ENCODE peak calls at places on chromosomes 16 and 17, in five cellular contexts. Z is activated T-helper 1 cell treated with anti-CD3 and anti-CD28 coated beads, Interleukin-12 subunit alpha, Interleukin-12 subunit beta, Interleukin-2, Interleukin-4 antibody, amounts not matched to agents 30 ng/mL and 10 ng/mL and 1 ng/mL, durations not matched to agents 14 hours and 24 hours and 36 hours; J is AG09319; B is left ventricle myocardium inferior; P is pulmonary artery endothelial cell. K is an unnamed sample.

GRCh38 chr17:49101054-49101534 is 31.5 kb upstream of the B4GALNT2 start:
- DNase-seq in Z (no peak), J (no peak), B (no peak), P (no peak), K (no peak)

GRCh38 chr17:17760872-17761550 is 75.8 kb downstream of the SREBF1 start:
- DNase-seq in Z (no peak), J (no peak), B (no peak), P (no peak), K (no peak)

GRCh38 chr16:85401917-85402766 is 211.0 kb upstream of the GSE1 start:
- DNase-seq in Z (no peak), J (no peak), B (peak; percentile 12), P (no peak), K (no peak)

GRCh38 chr17:50344712-50345380 is 1.1 kb upstream of the XYLT2 start:
- DNase-seq in Z (no peak), J (no peak), B (no peak), P (no peak), K (peak; percentile 35)

GRCh38 chr17:60602871-60603270 is 2.9 kb downstream of the PPM1D start:
- DNase-seq in Z (no peak), J (no peak), B (no peak), P (no peak), K (no peak)

GRCh38 chr17:63113167-63113566 is 147.1 kb downstream of the TANC2 start:
- DNase-seq in Z (no peak), J (no peak), B (no peak), P (no peak), K (no peak)

GRCh38 chr17:918102-918740 is 61.4 kb downstream of the NXN start:
- DNase-seq in Z (no peak), J (peak; percentile 49), B (no peak), P (no peak), K (no peak)

GRCh38 chr16:56710181-56710737 is 19.7 kb upstream of the NUP93 start:
- DNase-seq in Z (no peak), J (no peak), B (no peak), P (no peak), K (no peak)

GRCh38 chr16:10620120-10620519 is 39.7 kb upstream of the EMP2 start:
- DNase-seq in Z (no peak), J (no peak), B (no peak), P (no peak), K (no peak)

GRCh38 chr17:48153711-48154642 is 46.4 kb downstream of the SNX11 start:
- DNase-seq in Z (no peak), J (no peak), B (no peak), P (no peak), K (no peak)

GRCh38 chr16:89759742-89760366 is 38.5 kb downstream of the ZNF276 start:
- DNase-seq in Z (no peak), J (no peak), B (no peak), P (no peak), K (no peak)

GRCh38 chr16:3101018-3101840 is 2.1 kb upstream of the ZSCAN10 start:
- DNase-seq in Z (peak; percentile 41), J (no peak), B (no peak), P (no peak), K (peak; percentile 8)

GRCh38 chr17:40109471-40109824 is 9.1 kb upstream of the NR1D1 start:
- DNase-seq in Z (no peak), J (no peak), B (peak; percentile 3), P (no peak), K (no peak)

GRCh38 chr16:88810868-88811599 is 694 bp downstream of the APRT start:
- DNase-seq in Z (peak; percentile 65), J (no peak), B (peak; percentile 79), P (no peak), K (peak; percentile 75)

GRCh38 chr16:66561381-66562080 is 4.7 kb upstream of the CMTM1 start:
- DNase-seq in Z (no peak), J (no peak), B (no peak), P (no peak), K (no peak)

GRCh38 chr17:43360376-43360738 is 38.4 kb upstream of the ARL4D start:
- DNase-seq in Z (peak; percentile 79), J (peak; percentile 57), B (no peak), P (no peak), K (peak; percentile 54)

GRCh38 chr17:28253663-28254062 is 65.3 kb upstream of the TMEM97 start:
- DNase-seq in Z (no peak), J (no peak), B (no peak), P (no peak), K (no peak)

GRCh38 chr17:78974635-78975591 is 4.8 kb downstream of the LGALS3BP start:
- DNase-seq in Z (no peak), J (peak; percentile 74), B (peak; percentile 64), P (peak; percentile 40), K (no peak)

GRCh38 chr17:47692895-47693666 is 880 bp upstream of the TBKBP1 start:
- DNase-seq in Z (no peak), J (no peak), B (no peak), P (no peak), K (no peak)

GRCh38 chr17:3845754-3846738 is at the start of gene NCBP3:
- DNase-seq in Z (peak; percentile 90), J (peak; percentile 82), B (peak; percentile 90), P (peak; percentile 84), K (peak; percentile 93)

GRCh38 chr17:40344321-40345160 is 20.0 kb downstream of the GJD3 start:
- DNase-seq in Z (no peak), J (no peak), B (no peak), P (no peak), K (no peak)

GRCh38 chr17:48478224-48479013 is 48.4 kb upstream of the SKAP1 start:
- DNase-seq in Z (peak; percentile 30), J (no peak), B (no peak), P (no peak), K (peak; percentile 82)

GRCh38 chr17:9828296-9829059 is 2.8 kb downstream of the GLP2R start:
- DNase-seq in Z (no peak), J (no peak), B (no peak), P (no peak), K (no peak)

GRCh38 chr16:13062219-13062618 is 160.8 kb downstream of the SHISA9 start:
- DNase-seq in Z (no peak), J (no peak), B (no peak), P (no peak), K (no peak)

GRCh38 chr16:1876468-1876867 is 4.5 kb upstream of the MEIOB start:
- DNase-seq in Z (no peak), J (no peak), B (no peak), P (no peak), K (no peak)

GRCh38 chr17:18039535-18040286 is 503 bp downstream of the GID4 start:
- DNase-seq in Z (peak; percentile 6), J (no peak), B (no peak), P (no peak), K (no peak)

GRCh38 chr16:1474471-1474795 is 395 bp downstream of the CLCN7 start:
- DNase-seq in Z (no peak), J (no peak), B (no peak), P (no peak), K (no peak)

GRCh38 chr17:47275245-47275984 is 21.8 kb downstream of the ITGB3 start:
- DNase-seq in Z (no peak), J (peak; percentile 91), B (peak; percentile 93), P (no peak), K (no peak)

GRCh38 chr17:41521574-41522261 is 3.0 kb upstream of the KRT15 start:
- DNase-seq in Z (no peak), J (peak; percentile 28), B (no peak), P (peak; percentile 33), K (no peak)

GRCh38 chr16:22386976-22387375 is 12.6 kb upstream of the CDR2 start:
- DNase-seq in Z (no peak), J (no peak), B (no peak), P (peak; percentile 53), K (no peak)

GRCh38 chr17:41812176-41813038 is at the start of gene FKBP10:
- DNase-seq in Z (peak; percentile 8), J (peak; percentile 71), B (peak; percentile 61), P (no peak), K (no peak)

GRCh38 chr17:50350733-50351132 is 4.8 kb downstream of the XYLT2 start:
- DNase-seq in Z (no peak), J (no peak), B (no peak), P (no peak), K (no peak)

GRCh38 chr17:5555254-5555653 is 29.1 kb downstream of the NLRP1 start:
- DNase-seq in Z (no peak), J (no peak), B (no peak), P (no peak), K (no peak)

K was measured in GDM1.